ENCODE peak calls at places on chromosomes 1 and 21, in nine cellular contexts. K, Z, X, B, G, O, T, F and A are unnamed samples.

GRCh38 chr1:241542199-241542907 is 10.2 kb downstream of the KMO start:
- DNase-seq in K (no peak), Z (no peak), X (no peak), B (no peak), G (no peak), O (no peak), T (no peak), F (no peak), A (no peak)

GRCh38 chr1:109499661-109500536 is 6.0 kb downstream of the CYB561D1 start:
- DNase-seq in K (peak; percentile 52), Z (no peak), X (no peak), B (peak; percentile 70), G (peak; percentile 33), O (peak; percentile 63), T (no peak), F (no peak), A (peak; percentile 19)

GRCh38 chr1:23196627-23197328 is 20.5 kb downstream of the HTR1D start:
- DNase-seq in K (no peak), Z (no peak), X (peak; percentile 91), B (no peak), G (peak; percentile 98), O (no peak), T (no peak), F (no peak), A (no peak)

GRCh38 chr21:9738527-9738926 is 782.9 kb upstream of the TPTE start:
- DNase-seq in K (no peak), Z (no peak), X (no peak), B (no peak), G (no peak), O (no peak), T (no peak), F (no peak), A (no peak)

GRCh38 chr1:147722114-147722513 is 38.3 kb downstream of the GJA5 start:
- DNase-seq in K (no peak), Z (no peak), X (no peak), B (no peak), G (no peak), O (no peak), T (no peak), F (no peak), A (no peak)

GRCh38 chr1:15168479-15168878 is 14.9 kb downstream of the TMEM51 start:
- DNase-seq in K (no peak), Z (no peak), X (no peak), B (no peak), G (peak; percentile 83), O (no peak), T (no peak), F (no peak), A (no peak)

GRCh38 chr1:224189561-224189960 is 6.5 kb downstream of the DEGS1 start:
- DNase-seq in K (no peak), Z (no peak), X (no peak), B (no peak), G (no peak), O (no peak), T (no peak), F (no peak), A (no peak)

GRCh38 chr1:10508511-10508951 is 33.8 kb downstream of the PEX14 start:
- DNase-seq in K (no peak), Z (no peak), X (no peak), B (no peak), G (peak; percentile 48), O (no peak), T (no peak), F (no peak), A (no peak)

GRCh38 chr1:22806584-22806983 is 95.9 kb downstream of the EPHB2 start:
- DNase-seq in K (no peak), Z (no peak), X (no peak), B (no peak), G (no peak), O (no peak), T (no peak), F (no peak), A (no peak)

GRCh38 chr1:15289251-15289651 is 42.2 kb downstream of the FHAD1 start:
- DNase-seq in K (no peak), Z (no peak), X (no peak), B (no peak), G (no peak), O (no peak), T (no peak), F (no peak), A (no peak)

GRCh38 chr1:15429701-15430149 is 8.5 kb upstream of the CTRC start:
- DNase-seq in K (no peak), Z (no peak), X (no peak), B (no peak), G (peak; percentile 40), O (no peak), T (no peak), F (no peak), A (no peak)

GRCh38 chr1:25112400-25112799 is 119.9 kb downstream of the SYF2 start:
- DNase-seq in K (no peak), Z (no peak), X (no peak), B (no peak), G (no peak), O (no peak), T (no peak), F (no peak), A (no peak)

GRCh38 chr21:28834335-28835238 is 158.1 kb downstream of the LTN1 start:
- DNase-seq in K (no peak), Z (no peak), X (no peak), B (no peak), G (no peak), O (no peak), T (no peak), F (no peak), A (no peak)

GRCh38 chr1:9766759-9767442 is 56.9 kb downstream of the CLSTN1 start:
- DNase-seq in K (no peak), Z (no peak), X (peak; percentile 38), B (no peak), G (peak; percentile 98), O (no peak), T (no peak), F (no peak), A (no peak)

GRCh38 chr1:182610606-182611194 is 6.5 kb upstream of the RGS16 start:
- DNase-seq in K (no peak), Z (no peak), X (no peak), B (no peak), G (no peak), O (no peak), T (no peak), F (no peak), A (no peak)

GRCh38 chr1:155454096-155454495 is 108.5 kb downstream of the ASH1L start:
- DNase-seq in K (no peak), Z (no peak), X (no peak), B (no peak), G (no peak), O (no peak), T (no peak), F (no peak), A (no peak)

GRCh38 chr1:59635057-59635456 is 179.7 kb upstream of the HOOK1 start:
- DNase-seq in K (no peak), Z (no peak), X (no peak), B (no peak), G (no peak), O (no peak), T (no peak), F (no peak), A (no peak)

GRCh38 chr1:240539700-240540414 is 72.1 kb downstream of the GREM2 start:
- DNase-seq in K (no peak), Z (no peak), X (no peak), B (no peak), G (no peak), O (no peak), T (no peak), F (no peak), A (no peak)

GRCh38 chr1:7339953-7340352 is 431.1 kb upstream of the VAMP3 start:
- DNase-seq in K (no peak), Z (no peak), X (no peak), B (no peak), G (no peak), O (no peak), T (no peak), F (no peak), A (no peak)

GRCh38 chr1:240122639-240123604 is 31.2 kb downstream of the FMN2 start:
- DNase-seq in K (no peak), Z (no peak), X (no peak), B (no peak), G (peak; percentile 65), O (peak; percentile 12), T (no peak), F (no peak), A (no peak)

GRCh38 chr1:110485725-110486124 is 33.2 kb downstream of the KCNA10 start:
- DNase-seq in K (no peak), Z (no peak), X (no peak), B (no peak), G (no peak), O (no peak), T (no peak), F (no peak), A (no peak)

GRCh38 chr1:169312084-169312954 is 55.3 kb downstream of the NME7 start:
- DNase-seq in K (no peak), Z (no peak), X (peak; percentile 90), B (peak; percentile 58), G (peak; percentile 98), O (peak; percentile 61), T (peak; percentile 48), F (peak; percentile 65), A (peak; percentile 54)

GRCh38 chr1:145740269-145740668 is 21.0 kb downstream of the CD160 start:
- DNase-seq in K (no peak), Z (no peak), X (no peak), B (no peak), G (no peak), O (no peak), T (no peak), F (no peak), A (no peak)

GRCh38 chr1:245365071-245365470 is 210.3 kb downstream of the KIF26B start:
- DNase-seq in K (no peak), Z (no peak), X (no peak), B (no peak), G (no peak), O (no peak), T (no peak), F (no peak), A (no peak)

GRCh38 chr1:221725683-221726330 is 16.1 kb downstream of the DUSP10 start:
- DNase-seq in K (no peak), Z (no peak), X (no peak), B (no peak), G (peak; percentile 67), O (no peak), T (no peak), F (no peak), A (peak; percentile 36)

GRCh38 chr21:36700295-36700960 is 1.5 kb downstream of the SIM2 start:
- DNase-seq in K (no peak), Z (no peak), X (no peak), B (no peak), G (peak; percentile 38), O (peak; percentile 9), T (no peak), F (no peak), A (no peak)

GRCh38 chr1:114671011-114671938 is 1.4 kb upstream of the DENND2C start:
- DNase-seq in K (no peak), Z (no peak), X (no peak), B (no peak), G (peak; percentile 15), O (peak; percentile 22), T (no peak), F (no peak), A (no peak)

GRCh38 chr1:60133848-60134247 is 60.3 kb upstream of the C1orf87 start:
- DNase-seq in K (no peak), Z (no peak), X (no peak), B (no peak), G (peak; percentile 59), O (no peak), T (no peak), F (no peak), A (no peak)

GRCh38 chr1:218250492-218250891 is 34.6 kb upstream of the RRP15 start:
- DNase-seq in K (no peak), Z (no peak), X (no peak), B (no peak), G (no peak), O (no peak), T (no peak), F (no peak), A (no peak)

GRCh38 chr21:42474043-42474831 is 21.8 kb downstream of the RSPH1 start:
- DNase-seq in K (no peak), Z (no peak), X (peak; percentile 65), B (no peak), G (no peak), O (peak; percentile 93), T (no peak), F (no peak), A (no peak)

GRCh38 chr1:240169188-240169587 is 77.5 kb downstream of the FMN2 start:
- DNase-seq in K (no peak), Z (no peak), X (no peak), B (no peak), G (peak; percentile 50), O (peak; percentile 15), T (no peak), F (no peak), A (peak; percentile 14)